ENCODE peak calls at places on chromosomes 5 and 9, in four cellular contexts. One of them, this sample, is unnamed.

GRCh38 chr9:84917366-84918063 is 248.0 kb downstream of the NTRK2 start:
- DNase-seq in A549: no peak
- DNase-seq in K562: no peak
- DNase-seq in HepG2: no peak
- DNase-seq in this sample: no peak

GRCh38 chr5:36172593-36172992 is 20.7 kb downstream of the SKP2 start:
- DNase-seq in A549: no peak
- DNase-seq in K562: no peak
- DNase-seq in HepG2: no peak
- DNase-seq in this sample: no peak

GRCh38 chr5:122871669-122872068 is 26.3 kb downstream of the SNX24 start:
- DNase-seq in A549: no peak
- DNase-seq in K562: no peak
- DNase-seq in HepG2: no peak
- DNase-seq in this sample: no peak

GRCh38 chr9:20980713-20981481 is 50.5 kb downstream of the HACD4 start:
- DNase-seq in A549: no peak
- DNase-seq in K562: no peak
- DNase-seq in HepG2: no peak
- DNase-seq in this sample: peak

GRCh38 chr9:113143432-113144227 is 7.2 kb upstream of the SLC31A2 start:
- DNase-seq in A549: no peak
- DNase-seq in K562: no peak
- DNase-seq in HepG2: no peak
- DNase-seq in this sample: no peak

GRCh38 chr9:111411266-111411665 is 72.9 kb downstream of the ECPAS start:
- DNase-seq in A549: no peak
- DNase-seq in K562: no peak
- DNase-seq in HepG2: no peak
- DNase-seq in this sample: no peak

GRCh38 chr5:137819768-137820167 is 47.9 kb upstream of the MYOT start:
- DNase-seq in A549: no peak
- DNase-seq in K562: no peak
- DNase-seq in HepG2: no peak
- DNase-seq in this sample: no peak

GRCh38 chr5:91079037-91079436 is 304.1 kb downstream of the ARRDC3 start:
- DNase-seq in A549: no peak
- DNase-seq in K562: no peak
- DNase-seq in HepG2: no peak
- DNase-seq in this sample: no peak

GRCh38 chr5:150022163-150022540 is 21.6 kb downstream of the HMGXB3 start:
- DNase-seq in A549: no peak
- DNase-seq in K562: no peak
- DNase-seq in HepG2: no peak
- DNase-seq in this sample: peak

GRCh38 chr5:62937661-62938558 is 359.3 kb downstream of the LRRC70 start:
- DNase-seq in A549: no peak
- DNase-seq in K562: no peak
- DNase-seq in HepG2: peak
- DNase-seq in this sample: peak

GRCh38 chr5:149489605-149490037 is 61.6 kb downstream of the CSNK1A1 start:
- DNase-seq in A549: no peak
- DNase-seq in K562: no peak
- DNase-seq in HepG2: no peak
- DNase-seq in this sample: peak

DNA sequence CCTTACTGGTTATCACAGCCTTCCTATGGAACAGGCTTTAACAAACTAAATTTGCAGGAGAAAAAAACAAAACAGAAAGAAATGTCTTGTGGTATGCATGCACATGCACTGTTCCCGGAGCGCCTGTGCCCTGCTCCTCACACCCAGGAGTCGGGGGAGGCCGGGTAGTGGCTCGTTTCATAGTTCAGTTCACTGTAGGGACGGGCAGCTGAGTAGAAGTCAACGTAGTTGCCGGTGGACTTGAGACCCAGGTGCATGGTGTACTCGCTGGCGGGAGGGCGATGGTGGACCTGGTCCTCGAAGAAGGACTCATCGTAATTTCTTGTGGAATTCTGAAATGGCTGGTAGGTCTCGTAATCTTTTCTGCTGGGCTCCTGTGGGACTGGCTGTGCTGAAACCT is 212.3 kb upstream of the DAP start:
- DNase-seq in A549: no peak
- DNase-seq in K562: no peak
- DNase-seq in HepG2: no peak
- DNase-seq in this sample: no peak
- TF ChIP-seq MAZ in A549: no peak
- TF ChIP-seq MAZ in K562: no peak
- TF ChIP-seq MAZ in HepG2: no peak
- TF ChIP-seq MAZ in this sample: no peak

GRCh38 chr5:56148453-56148971 is 84.6 kb downstream of the ANKRD55 start:
- DNase-seq in A549: no peak
- DNase-seq in K562: no peak
- DNase-seq in HepG2: no peak
- DNase-seq in this sample: no peak

GRCh38 chr5:56147106-56147505 is 86.0 kb downstream of the ANKRD55 start:
- DNase-seq in A549: no peak
- DNase-seq in K562: no peak
- DNase-seq in HepG2: no peak
- DNase-seq in this sample: no peak

GRCh38 chr5:56146674-56147073 is 86.5 kb downstream of the ANKRD55 start:
- DNase-seq in A549: no peak
- DNase-seq in K562: no peak
- DNase-seq in HepG2: no peak
- DNase-seq in this sample: no peak

GRCh38 chr5:56145511-56145910 is 87.6 kb downstream of the ANKRD55 start:
- DNase-seq in A549: no peak
- DNase-seq in K562: no peak
- DNase-seq in HepG2: no peak
- DNase-seq in this sample: no peak

GRCh38 chr5:56147679-56148230 is 85.4 kb downstream of the ANKRD55 start:
- DNase-seq in A549: no peak
- DNase-seq in K562: no peak
- DNase-seq in HepG2: no peak
- DNase-seq in this sample: no peak
- TF ChIP-seq CEBPB in A549: no peak
- TF ChIP-seq CEBPB in K562: no peak
- TF ChIP-seq CEBPB in HepG2: no peak
- TF ChIP-seq CEBPB in this sample: no peak

DNA sequence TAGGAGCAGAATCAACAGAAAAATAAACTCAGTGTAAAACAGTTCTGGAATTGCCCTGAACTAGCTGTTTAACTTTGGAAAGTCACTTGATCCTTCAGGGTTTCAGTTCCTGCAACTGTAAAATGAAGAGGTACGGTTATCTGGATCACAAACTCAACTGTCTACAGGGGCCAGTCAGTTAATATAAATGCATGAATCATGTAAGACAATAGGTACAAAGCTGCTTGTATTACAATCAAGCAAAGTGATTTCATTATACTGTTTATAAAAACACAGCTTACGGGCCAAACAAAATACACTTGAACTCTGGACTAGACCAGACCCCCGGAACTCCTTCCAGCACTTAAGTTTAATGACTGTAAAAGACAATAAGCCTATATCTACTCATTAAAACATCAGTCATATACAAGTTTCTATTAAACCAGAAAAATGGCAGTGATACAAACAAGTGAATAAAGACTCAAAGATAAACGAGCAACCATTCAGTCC is 73.0 kb downstream of the MRPS27 start:
- DNase-seq in A549: no peak
- DNase-seq in K562: no peak
- DNase-seq in HepG2: no peak
- DNase-seq in this sample: peak
- TF ChIP-seq POLR2A in A549: no peak
- TF ChIP-seq POLR2A in K562: no peak
- TF ChIP-seq POLR2A in HepG2: no peak
- TF ChIP-seq POLR2A in this sample: no peak

DNA sequence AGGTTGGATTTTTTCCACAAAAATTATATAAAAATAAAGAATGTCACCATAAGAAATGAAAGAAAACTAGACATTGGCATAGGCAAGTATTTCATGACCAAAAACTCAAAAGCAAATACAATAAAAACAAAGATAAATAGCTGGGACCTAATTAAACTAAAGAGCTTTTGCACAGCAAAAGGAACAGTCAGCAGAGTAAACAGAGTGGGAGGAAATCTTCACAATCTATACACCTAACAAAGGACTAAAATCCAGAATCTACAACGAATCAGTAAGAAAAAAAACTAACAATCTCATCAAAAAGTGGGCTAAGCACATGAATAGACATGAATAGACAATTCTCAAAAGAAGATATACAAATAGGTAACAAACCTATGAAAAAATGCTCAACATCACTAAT is 94.6 kb downstream of the FER start:
- DNase-seq in A549: no peak
- DNase-seq in K562: no peak
- DNase-seq in HepG2: no peak
- DNase-seq in this sample: no peak
- TF ChIP-seq MAZ in A549: no peak
- TF ChIP-seq MAZ in K562: no peak
- TF ChIP-seq MAZ in HepG2: no peak
- TF ChIP-seq MAZ in this sample: no peak

GRCh38 chr9:706073-706472 is 135.4 kb upstream of the DMRT1 start:
- DNase-seq in A549: no peak
- DNase-seq in K562: no peak
- DNase-seq in HepG2: peak
- DNase-seq in this sample: no peak

GRCh38 chr9:708182-708555 is 133.3 kb upstream of the DMRT1 start:
- DNase-seq in A549: no peak
- DNase-seq in K562: no peak
- DNase-seq in HepG2: no peak
- DNase-seq in this sample: no peak

GRCh38 chr9:710951-711745 is 130.3 kb upstream of the DMRT1 start:
- DNase-seq in A549: no peak
- DNase-seq in K562: no peak
- DNase-seq in HepG2: no peak
- DNase-seq in this sample: no peak

GRCh38 chr9:706606-707451 is 134.7 kb upstream of the DMRT1 start:
- DNase-seq in A549: no peak
- DNase-seq in K562: peak
- DNase-seq in HepG2: peak
- DNase-seq in this sample: peak

GRCh38 chr9:708556-709432 is 132.7 kb upstream of the DMRT1 start:
- DNase-seq in A549: no peak
- DNase-seq in K562: no peak
- DNase-seq in HepG2: peak
- DNase-seq in this sample: no peak
- TF ChIP-seq CEBPB in A549: no peak
- TF ChIP-seq CEBPB in K562: no peak
- TF ChIP-seq CEBPB in HepG2: no peak
- TF ChIP-seq CEBPB in this sample: no peak

GRCh38 chr9:5628530-5629311 is at the start of gene RIC1:
- DNase-seq in A549: peak
- DNase-seq in K562: peak
- DNase-seq in HepG2: peak
- DNase-seq in this sample: peak
- TF ChIP-seq POLR2A in A549: peak
- TF ChIP-seq POLR2A in K562: peak
- TF ChIP-seq POLR2A in HepG2: peak
- TF ChIP-seq POLR2A in this sample: peak

GRCh38 chr9:96491880-96492525 is 42.0 kb downstream of the HABP4 start:
- DNase-seq in A549: no peak
- DNase-seq in K562: no peak
- DNase-seq in HepG2: no peak
- DNase-seq in this sample: no peak

GRCh38 chr9:96492993-96493531 is 43.1 kb downstream of the HABP4 start:
- DNase-seq in A549: no peak
- DNase-seq in K562: no peak
- DNase-seq in HepG2: no peak
- DNase-seq in this sample: no peak

GRCh38 chr9:96489482-96489979 is 39.6 kb downstream of the HABP4 start:
- DNase-seq in A549: no peak
- DNase-seq in K562: no peak
- DNase-seq in HepG2: no peak
- DNase-seq in this sample: no peak

GRCh38 chr9:96490534-96491078 is 40.6 kb downstream of the HABP4 start:
- DNase-seq in A549: no peak
- DNase-seq in K562: no peak
- DNase-seq in HepG2: peak
- DNase-seq in this sample: no peak

DNA sequence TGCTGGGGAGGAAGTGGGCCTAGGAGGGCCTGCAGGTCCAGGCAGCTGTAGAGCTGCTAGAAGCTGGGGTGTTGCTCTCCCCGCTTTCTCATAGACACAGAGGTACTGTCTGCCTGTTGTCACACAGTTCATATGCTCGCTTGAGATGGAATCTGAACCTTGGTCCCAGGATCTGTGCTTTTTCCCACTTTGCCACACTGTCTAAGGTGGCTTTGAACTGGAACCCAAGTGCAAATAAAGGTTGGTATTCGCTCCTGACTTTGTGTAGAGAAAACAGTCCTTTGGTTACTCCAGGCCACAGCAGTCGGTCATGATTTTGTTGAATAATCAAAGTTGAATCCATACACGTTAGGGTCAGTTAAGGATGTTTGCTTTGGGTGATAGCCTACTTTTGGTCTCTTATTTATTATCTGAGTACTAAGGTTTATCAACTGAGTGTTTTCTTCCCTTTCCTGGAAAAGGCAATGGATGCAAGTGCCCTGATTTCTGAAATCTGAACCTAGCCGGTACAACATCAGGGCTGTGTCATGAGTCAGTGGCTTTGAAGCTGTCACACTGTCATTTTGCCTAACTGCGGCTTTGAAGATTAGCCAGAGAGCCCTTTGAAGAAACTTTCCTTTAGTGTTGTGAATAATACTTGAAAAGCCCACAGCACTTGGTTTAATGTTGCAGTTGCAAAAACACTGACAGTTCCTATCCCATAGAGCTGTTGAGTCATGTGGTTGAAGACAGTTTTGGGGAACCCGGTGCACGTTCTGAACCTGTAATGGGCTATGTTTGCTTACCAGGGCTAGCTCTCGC is 41.3 kb downstream of the HABP4 start:
- DNase-seq in A549: no peak
- DNase-seq in K562: no peak
- DNase-seq in HepG2: peak
- DNase-seq in this sample: peak
- TF ChIP-seq MAZ in A549: no peak
- TF ChIP-seq MAZ in K562: no peak
- TF ChIP-seq MAZ in HepG2: no peak
- TF ChIP-seq MAZ in this sample: no peak

GRCh38 chr5:32583582-32584232 is 1.6 kb upstream of the SUB1 start:
- DNase-seq in A549: no peak
- DNase-seq in K562: no peak
- DNase-seq in HepG2: no peak
- DNase-seq in this sample: no peak
- TF ChIP-seq CEBPB in A549: no peak
- TF ChIP-seq CEBPB in K562: no peak
- TF ChIP-seq CEBPB in HepG2: no peak
- TF ChIP-seq CEBPB in this sample: no peak

This sample was measured in IMR-90.